ENCODE peak calls at places on chromosomes 16 and 17, in four cellular contexts. D, Y, P and M are unnamed samples. For H3K27me3, the result is how much of the 10 kb centered on the place peaks cover.

GRCh38 chr17:50337956-50338355 is 8.0 kb upstream of the XYLT2 start:
- DNase-seq in D (no peak), Y (no peak), P (no peak), M (no peak)

GRCh38 chr16:70706948-70707465 is 21.2 kb upstream of the MTSS2 start:
- DNase-seq in P (no peak), D (no peak), Y (no peak), M (no peak)

GRCh38 chr16:48158296-48158695 is 2.5 kb upstream of the ABCC12 start:
- DNase-seq in Y (peak), D (peak), P (peak), M (no peak)

GRCh38 chr16:81697321-81697885 is 81.7 kb upstream of the PLCG2 start:
- DNase-seq in Y (peak), P (peak), D (peak), M (peak)

GRCh38 chr17:46108550-46109110 is 84.6 kb downstream of the KANSL1 start:
- DNase-seq in D (no peak), Y (peak), P (no peak), M (no peak)

GRCh38 chr16:65283238-65283651 is 161.4 kb upstream of the CDH11 start:
- DNase-seq in P (no peak), D (no peak), Y (no peak), M (no peak)

GRCh38 chr16:84726079-84726669 is 26.4 kb downstream of the USP10 start:
- DNase-seq in Y (peak), P (peak), D (peak), M (no peak)

GRCh38 chr16:64356267-64356666 is 765.6 kb downstream of the CDH11 start:
- DNase-seq in D (no peak), P (no peak), Y (no peak), M (no peak)

GRCh38 chr17:10001296-10001904 is 96.3 kb upstream of the RCVRN start:
- DNase-seq in P (no peak), Y (no peak), D (no peak), M (no peak)

GRCh38 chr16:88303890-88304819 is 78.6 kb upstream of the ZNF469 start:
- DNase-seq in D (no peak), Y (peak), P (peak), M (no peak)

GRCh38 chr17:37841232-37841631 is 83.0 kb upstream of the TBC1D3K start:
- DNase-seq in P (no peak), D (no peak), Y (no peak), M (no peak)

GRCh38 chr17:81991684-81992513 is 14.5 kb downstream of the ASPSCR1 start:
- DNase-seq in Y (peak), D (no peak), P (no peak), M (no peak)

GRCh38 chr16:87441886-87442580 is 49.9 kb downstream of the MAP1LC3B start:
- DNase-seq in P (no peak), D (no peak), Y (no peak), M (no peak)

GRCh38 chr17:76725580-76726230 is 701 bp downstream of the JMJD6 start:
- DNase-seq in D (no peak), P (peak), Y (peak), M (no peak)

GRCh38 chr17:79619636-79620206 is 8.9 kb upstream of the RBFOX3 start:
- DNase-seq in D (no peak), P (no peak), Y (no peak), M (no peak)

GRCh38 chr16:72013389-72013788 is 4.8 kb downstream of the DHODH start:
- DNase-seq in D (no peak), P (peak), Y (no peak), M (no peak)

GRCh38 chr17:3905017-3905486 is 11.2 kb downstream of the P2RX1 start:
- DNase-seq in P (no peak), Y (no peak), D (no peak), M (no peak)

GRCh38 chr17:45791935-45792334 is 7.8 kb downstream of the CRHR1 start:
- DNase-seq in P (no peak), Y (no peak), D (no peak), M (no peak)

GRCh38 chr16:60123387-60124023 is 1389.4 kb upstream of the GOT2 start:
- DNase-seq in Y (no peak), D (no peak), P (no peak), M (no peak)

GRCh38 chr17:9233271-9233599 is 211.9 kb downstream of the NTN1 start:
- DNase-seq in D (no peak), P (no peak), Y (no peak), M (no peak)

GRCh38 chr16:19130852-19131808 is 17.4 kb downstream of the ITPRIPL2 start:
- DNase-seq in D (no peak), P (no peak), Y (no peak), M (no peak)

GRCh38 chr16:74020086-74020670 is 276.4 kb upstream of the PSMD7 start:
- DNase-seq in Y (no peak), D (no peak), P (no peak), M (no peak)

GRCh38 chr17:51869387-51869786 is 289.1 kb downstream of the CA10 start:
- DNase-seq in D (no peak), Y (peak), P (no peak), M (no peak)

GRCh38 chr17:50149425-50150353 is 788 bp downstream of the PPP1R9B start:
- DNase-seq in D (no peak), Y (no peak), P (no peak), M (no peak)

GRCh38 chr16:19884611-19885455 is at the start of gene GPRC5B:
- DNase-seq in Y (no peak), D (no peak), P (peak), M (no peak)

GRCh38 chr16:88468289-88469129 is 15.4 kb downstream of the ZFPM1 start:
- DNase-seq in P (peak), D (peak), Y (peak), M (no peak)

GRCh38 chr17:562174-562573 is 152.5 kb downstream of the VPS53 start:
- DNase-seq in Y (no peak), P (no peak), D (no peak), M (no peak)

GRCh38 chr17:2455956-2456355 is 55.1 kb upstream of the MNT start:
- DNase-seq in P (no peak), Y (no peak), D (no peak), M (no peak)

GRCh38 chr16:84611041-84611440 is 6.8 kb downstream of the COTL1 start:
- DNase-seq in Y (no peak), D (no peak), P (no peak), M (no peak)

GRCh38 chr17:37671028-37671812 is 28.0 kb upstream of the DDX52 start:
- DNase-seq in D (no peak), Y (no peak), P (no peak), M (no peak)

GRCh38 chr16:89437251-89437987 is 52.9 kb downstream of the ANKRD11 start:
- DNase-seq in D (no peak), P (no peak), Y (no peak), M (no peak)

GRCh38 chr16:89319883-89320716 is 102.6 kb downstream of the ZNF778 start:
- DNase-seq in P (peak), D (no peak), Y (peak), M (no peak)

GRCh38 chr16:84175351-84176081 is 11.3 kb downstream of the TAF1C start:
- DNase-seq in D (no peak), P (peak), Y (peak), M (peak)

GRCh38 chr17:82843904-82844640 is 4.2 kb upstream of the ZNF750 start:
- DNase-seq in P (no peak), Y (no peak), D (no peak), M (no peak)

GRCh38 chr16:79599256-79599836 is 1.2 kb downstream of the MAF start:
- DNase-seq in P (no peak), Y (no peak), D (no peak), M (no peak)

GRCh38 chr16:84959045-84959576 is 52.2 kb downstream of the ZDHHC7 start:
- DNase-seq in D (no peak), Y (peak), P (peak), M (no peak)

GRCh38 chr16:75019007-75019406 is 20.2 kb downstream of the ZNRF1 start:
- DNase-seq in Y (no peak), D (no peak), P (no peak), M (no peak)

GRCh38 chr16:8595783-8596182 is 5.5 kb upstream of the TMEM114 start:
- DNase-seq in Y (no peak), P (no peak), D (no peak), M (no peak)

GRCh38 chr16:8605554-8605953 is 15.2 kb upstream of the TMEM114 start:
- DNase-seq in P (no peak), D (no peak), Y (no peak), M (no peak)

GRCh38 chr16:8596581-8596980 is 6.3 kb upstream of the TMEM114 start:
- DNase-seq in D (no peak), Y (no peak), P (no peak), M (no peak)

DNA sequence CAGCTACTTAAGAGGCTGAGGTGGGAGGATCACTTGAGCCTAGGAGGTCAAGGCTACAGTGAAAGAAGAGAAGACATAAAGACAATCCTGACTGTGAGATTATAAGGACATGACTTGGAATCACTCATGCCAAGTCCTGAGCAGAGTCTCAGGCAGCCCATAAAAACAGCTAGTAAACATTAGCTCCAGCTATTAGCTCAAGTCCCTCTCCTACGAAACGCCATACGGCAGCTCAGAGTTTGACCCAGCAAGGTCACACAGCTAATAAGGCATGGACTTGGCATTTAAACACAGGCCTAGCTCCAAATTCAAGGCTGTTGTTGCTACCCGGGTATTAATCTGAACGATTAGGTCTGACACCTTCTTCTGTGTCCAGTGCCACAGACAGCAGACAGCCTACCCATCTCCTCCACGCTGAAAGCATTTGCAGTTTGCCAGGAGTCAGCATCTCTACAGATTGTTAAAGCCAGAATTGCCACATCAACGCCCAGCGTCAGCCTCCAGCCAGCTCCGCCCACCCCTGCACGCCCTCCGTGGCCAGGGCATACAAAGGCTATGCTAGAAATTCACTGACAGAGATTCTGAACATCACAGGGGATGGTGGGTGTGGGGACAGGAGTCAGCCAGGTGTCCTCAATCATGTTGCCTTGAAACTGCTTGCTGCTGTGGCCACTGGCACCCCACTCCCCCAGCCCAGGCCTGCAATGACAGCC is 10.0 kb upstream of the TMEM114 start:
- DNase-seq in D (no peak), P (no peak), Y (no peak), M (no peak)
- H3K27me3 ChIP-seq in D (under half), P (under half), Y (under half), M (under half)

DNA sequence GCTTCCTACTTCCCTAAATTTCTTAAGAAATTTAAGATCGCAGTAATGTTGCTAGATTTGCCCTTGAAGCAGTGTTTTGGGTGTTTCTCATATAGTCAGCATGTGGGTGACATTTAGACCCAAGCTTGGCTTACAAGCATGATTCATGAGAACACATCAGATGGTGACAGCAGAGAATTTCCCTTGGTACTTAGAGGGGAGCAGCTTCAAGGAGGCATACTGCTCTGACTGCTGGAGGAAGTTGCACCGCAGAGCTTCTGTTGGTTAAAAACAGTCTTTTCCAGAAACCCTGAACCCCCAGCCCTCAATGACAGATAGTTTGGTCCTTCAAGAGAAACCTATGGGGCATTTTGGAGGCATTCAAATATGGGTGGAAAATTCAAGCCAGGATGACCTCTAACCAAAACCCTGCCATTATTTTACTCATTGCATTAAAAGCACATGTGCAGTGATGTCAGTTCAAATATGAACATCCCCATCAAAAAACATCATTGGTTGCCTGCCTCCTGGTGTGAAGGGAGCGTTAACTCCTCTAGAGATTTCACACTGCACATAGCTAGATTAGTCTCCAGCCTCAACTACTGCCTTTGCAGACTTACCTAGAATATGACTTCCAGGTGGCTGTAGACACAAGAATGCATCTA is 201.5 kb upstream of the CACNG5 start:
- DNase-seq in P (no peak), Y (no peak), D (no peak), M (no peak)
- TF ChIP-seq TCF7L2 in P (no peak), Y (no peak), D (no peak), M (no peak)

DNA sequence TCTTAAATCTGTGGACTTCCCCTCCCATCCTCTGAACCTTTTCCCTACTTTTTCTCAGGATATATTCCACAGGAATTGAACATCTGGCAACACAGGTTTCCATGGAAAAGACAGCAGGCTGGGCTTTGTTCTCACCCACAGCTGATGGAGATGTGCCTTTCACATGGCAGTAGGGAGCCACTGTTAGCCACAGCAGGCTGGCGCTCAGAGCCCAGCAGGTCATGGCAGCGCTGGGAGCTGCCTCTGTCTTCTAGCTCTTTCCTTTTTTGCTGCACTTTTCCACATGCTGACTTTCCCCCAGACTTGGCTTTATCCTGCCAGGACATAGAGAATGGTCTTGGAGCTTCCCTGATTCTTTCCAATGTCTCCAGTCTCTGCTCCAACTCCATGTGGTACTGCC is 116.5 kb upstream of the NLRP1 start:
- DNase-seq in D (no peak), Y (no peak), P (no peak), M (no peak)
- H3K27me3 ChIP-seq in D (half or more), Y (under half), P (under half), M (under half)

DNA sequence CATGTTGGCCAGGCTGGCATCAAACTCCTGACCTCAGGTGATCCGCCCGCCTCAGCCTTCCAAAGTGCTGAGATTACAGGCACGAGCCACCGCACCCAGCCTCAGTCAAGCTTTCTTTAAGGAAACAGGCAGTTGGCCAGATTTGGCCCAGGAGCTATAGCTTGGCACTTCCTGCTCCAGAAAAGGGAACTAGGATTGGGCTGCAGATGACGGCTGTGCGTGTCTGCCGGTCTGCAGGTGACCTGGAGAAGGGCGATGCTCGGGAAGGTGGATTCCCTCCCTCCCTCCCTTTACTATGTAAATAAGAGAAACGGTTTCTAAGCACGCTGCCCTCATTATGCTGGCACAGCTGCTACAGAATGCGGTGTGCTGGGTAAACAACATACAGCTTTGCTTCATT is 215.9 kb downstream of the RPTOR start:
- DNase-seq in D (no peak), P (no peak), Y (no peak), M (no peak)
- TF ChIP-seq TCF7L2 in D (no peak), P (no peak), Y (no peak), M (no peak)

GRCh38 chr16:1131378-1131994 is 21.4 kb upstream of the CACNA1H start:
- DNase-seq in Y (no peak), D (no peak), P (no peak), M (no peak)

GRCh38 chr16:1132431-1132830 is 20.5 kb upstream of the CACNA1H start:
- DNase-seq in Y (no peak), P (no peak), D (no peak), M (no peak)

GRCh38 chr16:1133810-1134520 is 18.9 kb upstream of the CACNA1H start:
- DNase-seq in P (no peak), D (no peak), Y (no peak), M (no peak)

GRCh38 chr16:1134776-1135458 is 18.0 kb upstream of the CACNA1H start:
- DNase-seq in Y (no peak), P (no peak), D (no peak), M (no peak)

GRCh38 chr16:1133271-1133670 is 19.6 kb upstream of the CACNA1H start:
- DNase-seq in D (no peak), P (no peak), Y (no peak), M (no peak)
- H3K27me3 ChIP-seq in D (under half), P (under half), Y (under half), M (under half)

GRCh38 chr17:74746376-74746775 is 2.1 kb upstream of the NHERF1 start:
- DNase-seq in D (no peak), P (no peak), Y (no peak), M (no peak)
- TF ChIP-seq TCF7L2 in D (no peak), P (no peak), Y (no peak), M (no peak)